ENCODE peak calls at places on chromosomes 2 and 18, in seven cellular contexts. N is HCT116, S is HepG2, F is K562, W is SK-N-SH, X is H1, I is GM12878. R is an unnamed sample.

GRCh38 chr2:207624170-207625013 is 802 bp downstream of the METTL21A start:
- DNase-seq in X (no peak), S (peak; percentile 64), N (no peak), W (peak; percentile 79), F (peak; percentile 61), I (no peak), R (peak; percentile 48)

GRCh38 chr2:152549428-152549827 is 167.8 kb downstream of the PRPF40A start:
- DNase-seq in X (no peak), I (no peak), S (no peak), W (no peak), N (no peak), F (no peak), R (no peak)

GRCh38 chr2:217105733-217106649 is 246.1 kb upstream of the TNP1 start:
- DNase-seq in N (peak; percentile 80), S (no peak), X (no peak), F (peak; percentile 73), W (no peak), I (no peak), R (no peak)

GRCh38 chr18:56641714-56642331 is 3.4 kb upstream of the TXNL1 start:
- DNase-seq in I (no peak), X (no peak), W (no peak), F (no peak), N (no peak), S (peak; percentile 71), R (no peak)

GRCh38 chr2:11583203-11583752 is 49.4 kb downstream of the GREB1 start:
- DNase-seq in F (no peak), I (no peak), X (no peak), N (no peak), W (no peak), S (peak; percentile 64), R (peak; percentile 47)

GRCh38 chr18:31505161-31505560 is 7.2 kb downstream of the DSG2 start:
- DNase-seq in F (no peak), I (no peak), W (no peak), X (no peak), S (no peak), N (no peak), R (no peak)

GRCh38 chr2:95021015-95021399 is 4.5 kb upstream of the MAL start:
- DNase-seq in W (no peak), I (no peak), X (no peak), N (no peak), F (no peak), S (no peak), R (peak; percentile 62)

GRCh38 chr2:216133392-216133791 is 24.2 kb downstream of the XRCC5 start:
- DNase-seq in X (no peak), S (no peak), F (no peak), W (no peak), N (no peak), I (no peak), R (no peak)

GRCh38 chr2:126616606-126617069 is 39.3 kb upstream of the GYPC start:
- DNase-seq in W (no peak), S (no peak), X (no peak), F (no peak), N (no peak), I (no peak), R (no peak)

GRCh38 chr18:76168206-76168605 is 326.8 kb downstream of the ZNF516 start:
- DNase-seq in F (no peak), N (no peak), I (no peak), W (no peak), X (no peak), S (no peak), R (no peak)

GRCh38 chr2:201697899-201698298 is 545 bp downstream of the MPP4 start:
- DNase-seq in W (no peak), I (no peak), X (no peak), F (no peak), S (no peak), N (no peak), R (no peak)

GRCh38 chr2:128750328-128751165 is 431.9 kb upstream of the HS6ST1 start:
- DNase-seq in S (no peak), F (no peak), W (no peak), N (no peak), X (no peak), I (no peak), R (no peak)

DNA sequence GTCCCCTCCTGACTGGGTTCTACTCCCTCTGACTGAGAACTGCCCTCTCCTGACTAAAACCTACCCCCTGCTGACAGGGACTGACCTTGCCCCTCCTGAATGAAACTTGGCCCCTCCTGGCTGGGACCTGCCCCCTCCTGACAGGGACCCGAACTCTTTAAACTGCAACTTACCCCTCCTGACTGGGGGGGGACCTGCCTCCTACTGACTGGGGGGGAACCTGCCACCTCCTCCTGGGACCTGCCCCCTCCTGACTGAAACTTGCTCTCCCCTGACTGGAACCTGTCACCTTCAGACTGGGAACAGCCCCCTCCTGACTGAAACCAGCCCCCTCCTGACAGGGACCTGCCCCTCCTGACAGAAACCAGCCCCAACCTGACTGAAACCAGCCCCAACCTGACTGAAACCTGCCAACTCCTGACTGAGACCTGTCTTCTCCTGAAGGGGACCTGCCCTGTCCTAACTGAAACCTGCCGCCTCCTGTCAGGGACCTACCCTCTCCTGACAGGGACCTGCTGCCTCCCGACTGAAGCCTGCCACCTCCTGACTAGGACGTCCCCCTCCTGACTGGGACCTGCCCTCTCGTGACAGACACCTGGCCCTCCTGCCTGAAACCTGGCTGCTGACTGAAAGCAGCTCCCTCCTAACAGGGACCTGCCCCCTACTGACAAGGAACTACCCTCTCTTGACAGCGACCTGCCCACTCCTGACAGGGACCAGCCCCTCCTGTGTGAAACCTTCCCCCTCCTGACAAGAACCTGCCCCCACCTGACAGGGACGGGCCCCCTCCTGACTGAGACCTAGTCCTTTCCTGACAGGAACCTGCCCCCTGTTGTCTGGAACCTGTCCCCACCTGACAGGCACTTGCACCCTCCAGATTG is 87.1 kb downstream of the PXDN start:
- DNase-seq in F (no peak), N (no peak), W (no peak), S (no peak), I (no peak), X (no peak), R (peak; percentile 21)
- TF ChIP-seq JUND in F (no peak), N (no peak), W (no peak), S (no peak), I (no peak), X (no peak), R (no peak)

GRCh38 chr2:43222472-43223146 is 3.8 kb downstream of the ZFP36L2 start:
- DNase-seq in X (no peak), S (no peak), W (no peak), I (no peak), N (no peak), F (peak; percentile 48), R (no peak)

GRCh38 chr2:43224571-43225092 is 1.8 kb downstream of the ZFP36L2 start:
- DNase-seq in I (no peak), N (no peak), W (peak; percentile 61), X (no peak), F (peak; percentile 59), S (no peak), R (no peak)

GRCh38 chr2:43224131-43224570 is 2.3 kb downstream of the ZFP36L2 start:
- DNase-seq in I (no peak), X (no peak), F (peak; percentile 85), S (peak; percentile 71), W (peak; percentile 70), N (no peak), R (peak; percentile 75)

GRCh38 chr2:43221660-43222471 is 4.5 kb downstream of the ZFP36L2 start:
- DNase-seq in F (peak; percentile 94), N (peak; percentile 64), I (no peak), W (peak; percentile 87), S (peak; percentile 94), X (no peak), R (peak; percentile 61)

DNA sequence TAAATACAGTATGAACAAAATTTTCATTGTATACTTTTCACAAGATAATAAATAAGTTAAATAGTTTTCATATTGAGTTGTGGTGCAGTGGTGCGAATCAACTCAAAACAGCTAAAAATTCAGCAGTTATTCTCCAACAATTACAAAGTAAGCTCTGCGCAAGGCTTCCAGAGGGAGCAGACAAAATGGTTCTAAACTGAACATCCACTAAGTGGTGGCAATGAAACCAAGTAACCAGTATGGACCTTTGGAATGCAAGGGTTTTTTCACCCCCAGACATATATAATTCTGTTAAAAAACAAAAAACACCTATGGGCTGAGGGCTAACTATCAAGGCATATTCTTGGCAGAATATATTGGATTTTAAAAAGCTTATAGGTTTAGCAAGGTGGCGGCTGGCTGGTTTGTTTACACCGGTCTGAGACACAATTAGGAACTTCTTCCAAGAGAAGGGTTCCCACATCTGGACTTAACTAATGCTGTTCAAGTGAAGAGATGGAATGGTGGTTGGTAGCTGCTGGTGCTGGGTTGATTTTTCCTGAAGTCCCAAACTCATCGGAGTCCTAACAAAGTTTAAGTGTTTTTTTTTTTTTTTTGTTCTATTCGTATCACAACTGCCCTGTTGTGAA is 2.9 kb downstream of the ZFP36L2 start:
- DNase-seq in W (no peak), S (no peak), I (no peak), F (peak; percentile 51), X (no peak), N (no peak), R (no peak)
- TF ChIP-seq JUND in W (peak; percentile 3), S (no peak), I (no peak), F (no peak), X (no peak), N (no peak), R (no peak)

GRCh38 chr2:220373878-220374277 is 746.4 kb downstream of the SLC4A3 start:
- DNase-seq in W (no peak), S (no peak), F (no peak), I (no peak), X (no peak), N (no peak), R (peak; percentile 20)
- TF ChIP-seq JUND in W (no peak), S (no peak), F (no peak), I (no peak), X (no peak), N (no peak), R (no peak)

GRCh38 chr2:45212953-45213635 is 203.8 kb upstream of the SIX2 start:
- DNase-seq in I (no peak), X (no peak), N (no peak), S (no peak), F (no peak), W (no peak), R (no peak)
- TF ChIP-seq JUND in I (no peak), X (no peak), N (no peak), S (no peak), F (no peak), W (no peak), R (no peak)

GRCh38 chr2:40282428-40282827 is 169.5 kb downstream of the SLC8A1 start:
- DNase-seq in S (no peak), X (no peak), F (no peak), W (no peak), I (peak; percentile 5), N (no peak), R (no peak)

GRCh38 chr2:40279001-40279400 is 172.9 kb downstream of the SLC8A1 start:
- DNase-seq in X (no peak), S (no peak), I (no peak), W (no peak), N (no peak), F (no peak), R (no peak)

GRCh38 chr2:40279479-40279878 is 172.4 kb downstream of the SLC8A1 start:
- DNase-seq in S (no peak), N (no peak), X (no peak), I (no peak), W (no peak), F (no peak), R (no peak)

GRCh38 chr2:40283111-40283909 is 168.6 kb downstream of the SLC8A1 start:
- DNase-seq in F (no peak), I (no peak), W (no peak), X (no peak), N (no peak), S (no peak), R (no peak)

GRCh38 chr2:40281021-40281940 is 170.6 kb downstream of the SLC8A1 start:
- DNase-seq in X (no peak), I (peak; percentile 19), F (no peak), N (no peak), S (no peak), W (no peak), R (no peak)
- TF ChIP-seq JUND in X (no peak), I (no peak), F (no peak), N (no peak), S (no peak), W (peak; percentile 34), R (no peak)

GRCh38 chr2:130336877-130337734 is 5.6 kb upstream of the IMP4 start:
- DNase-seq in X (peak; percentile 61), F (peak; percentile 86), S (peak; percentile 86), W (peak; percentile 87), I (peak; percentile 79), N (peak; percentile 79), R (no peak)
- TF ChIP-seq JUND in X (no peak), F (peak; percentile 66), S (no peak), W (no peak), I (no peak), N (no peak), R (no peak)